ENCODE peak calls at places on chromosomes 2 and 18, in eight cellular contexts. G, H, S, O, D, M, I and K are unnamed samples.

GRCh38 chr18:31658670-31659573 is 25.5 kb downstream of the B4GALT6 start:
- DNase-seq in G (no peak), H (peak), S (no peak), O (peak), D (no peak), M (no peak), I (no peak), K (no peak)

GRCh38 chr2:180980943-180981898 is 816 bp downstream of the UBE2E3 start:
- DNase-seq in G (peak), H (peak), S (peak), O (no peak), D (peak), M (no peak), I (peak), K (no peak)

GRCh38 chr18:7116832-7117389 is 686 bp downstream of the LAMA1 start:
- DNase-seq in G (no peak), H (no peak), S (no peak), O (no peak), D (no peak), M (no peak), I (no peak), K (no peak)

GRCh38 chr2:224252601-224253000 is 149.3 kb downstream of the FAM124B start:
- DNase-seq in G (no peak), H (peak), S (peak), O (peak), D (no peak), M (no peak), I (no peak), K (peak)

GRCh38 chr18:49149011-49149410 is 198.2 kb upstream of the SMAD7 start:
- DNase-seq in G (no peak), H (no peak), S (no peak), O (no peak), D (no peak), M (no peak), I (no peak), K (no peak)

GRCh38 chr2:196230051-196230450 is 58.7 kb upstream of the STK17B start:
- DNase-seq in G (no peak), H (no peak), S (no peak), O (no peak), D (no peak), M (no peak), I (no peak), K (no peak)

GRCh38 chr2:161085041-161085598 is 75.1 kb upstream of the TANK start:
- DNase-seq in G (peak), H (no peak), S (no peak), O (no peak), D (peak), M (no peak), I (no peak), K (no peak)

GRCh38 chr2:205769494-205769848 is 87.2 kb downstream of the NRP2 start:
- DNase-seq in G (peak), H (peak), S (peak), O (peak), D (peak), M (no peak), I (no peak), K (no peak)

GRCh38 chr2:111617299-111617803 is 266.6 kb downstream of the ANAPC1 start:
- DNase-seq in G (peak), H (peak), S (peak), O (no peak), D (peak), M (no peak), I (no peak), K (no peak)

GRCh38 chr2:239465017-239466001 is 64.5 kb upstream of the HDAC4 start:
- DNase-seq in G (peak), H (no peak), S (peak), O (no peak), D (no peak), M (peak), I (peak), K (no peak)

GRCh38 chr2:158011055-158011771 is 90.5 kb upstream of the UPP2 start:
- DNase-seq in G (no peak), H (peak), S (no peak), O (no peak), D (peak), M (no peak), I (no peak), K (no peak)

GRCh38 chr2:120767486-120768005 is 31.9 kb downstream of the GLI2 start:
- DNase-seq in G (no peak), H (no peak), S (no peak), O (no peak), D (no peak), M (no peak), I (peak), K (no peak)

GRCh38 chr18:79507076-79507545 is 111.4 kb downstream of the NFATC1 start:
- DNase-seq in G (peak), H (peak), S (peak), O (no peak), D (peak), M (peak), I (peak), K (no peak)

GRCh38 chr2:27890146-27891062 is at the start of the genes BABAM2 and RBKS:
- DNase-seq in G (peak), H (peak), S (peak), O (no peak), D (peak), M (peak), I (peak), K (no peak)
- H3K4me3 ChIP-seq in G (peak), H (peak), S (peak), O (peak), D (peak), M (peak), I (peak), K (peak)

GRCh38 chr2:152200562-152201465 is 25.3 kb upstream of the STAM2 start:
- DNase-seq in G (peak), H (peak), S (peak), O (peak), D (peak), M (peak), I (no peak), K (peak)
- H3K4me3 ChIP-seq in G (no peak), H (peak), S (peak), O (no peak), D (no peak), M (no peak), I (no peak), K (peak)

GRCh38 chr2:39138837-39139211 is 18.0 kb upstream of the SOS1 start:
- DNase-seq in G (no peak), H (no peak), S (no peak), O (no peak), D (no peak), M (no peak), I (no peak), K (no peak)

GRCh38 chr2:39142012-39142346 is 21.1 kb upstream of the SOS1 start:
- DNase-seq in G (no peak), H (no peak), S (no peak), O (no peak), D (no peak), M (no peak), I (no peak), K (no peak)

GRCh38 chr2:39140322-39140847 is 19.5 kb upstream of the SOS1 start:
- DNase-seq in G (no peak), H (no peak), S (no peak), O (no peak), D (no peak), M (no peak), I (no peak), K (no peak)

GRCh38 chr2:39141346-39142011 is 20.6 kb upstream of the SOS1 start:
- DNase-seq in G (peak), H (peak), S (no peak), O (no peak), D (no peak), M (no peak), I (no peak), K (no peak)

GRCh38 chr2:39139511-39140237 is 18.8 kb upstream of the SOS1 start:
- DNase-seq in G (no peak), H (no peak), S (peak), O (no peak), D (no peak), M (no peak), I (no peak), K (no peak)
- H3K4me3 ChIP-seq in G (no peak), H (no peak), S (no peak), O (no peak), D (no peak), M (no peak), I (no peak), K (no peak)

DNA sequence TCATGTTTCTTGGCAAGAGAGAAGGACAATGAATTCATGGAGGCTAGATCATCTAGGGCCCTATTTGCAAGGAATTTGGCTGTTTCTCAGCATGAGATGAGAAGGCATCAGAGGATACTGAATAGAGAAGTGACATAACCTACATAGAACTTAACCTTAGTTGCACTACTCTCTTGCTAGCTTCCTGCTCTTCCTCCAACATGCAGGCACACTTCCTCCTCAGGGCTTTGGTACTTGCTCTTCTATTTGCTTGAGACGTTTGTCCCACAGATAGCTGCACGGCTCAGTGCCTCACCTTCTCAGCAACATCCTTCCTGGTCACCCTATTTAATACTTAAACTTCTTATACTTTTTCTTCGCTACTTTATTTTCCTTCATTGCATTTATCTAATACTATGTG is 20.0 kb upstream of the LANCL1 start:
- DNase-seq in G (no peak), H (no peak), S (no peak), O (no peak), D (no peak), M (no peak), I (no peak), K (no peak)
- H3K4me3 ChIP-seq in G (no peak), H (no peak), S (no peak), O (no peak), D (no peak), M (no peak), I (no peak), K (no peak)

DNA sequence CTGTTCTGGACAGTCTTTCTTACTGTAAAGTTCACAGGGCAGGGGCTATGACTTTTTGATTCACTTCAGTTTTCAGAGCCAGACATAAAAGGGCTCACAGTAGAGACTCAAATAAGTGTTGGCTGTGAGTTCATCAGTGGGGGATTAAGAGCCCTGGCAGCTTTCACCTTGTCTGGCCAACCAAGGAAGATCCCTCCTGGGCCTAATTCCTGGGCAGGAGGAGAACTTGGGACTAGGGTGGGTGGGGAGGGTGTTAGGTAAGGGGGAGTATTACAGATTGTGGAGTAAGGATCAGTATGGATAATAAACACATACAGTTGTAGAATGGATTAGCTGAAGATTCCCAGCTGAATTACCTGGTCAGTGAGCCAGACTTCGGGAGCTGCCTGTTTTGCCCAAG is 904 bp upstream of the SFXN5 start:
- DNase-seq in G (no peak), H (no peak), S (no peak), O (no peak), D (no peak), M (no peak), I (no peak), K (no peak)
- H3K4me3 ChIP-seq in G (no peak), H (peak), S (peak), O (peak), D (no peak), M (peak), I (peak), K (no peak)